ENCODE peak calls at places on chromosome 19, in nine cellular contexts. O is psoas muscle; Q is NCI-H1694 treated with DMSO at 0.1 percent for 48 hours; B is AG04450; N is stimulated activated CD4-positive, alpha-beta T cell treated with anti-CD3 and anti-CD28 coated beads, Interleukin-4, amount 100 ng/mL, for 4 hours; Z is endodermal cell; I is T-helper 17 cell; P is astrocyte of the spinal cord; V is activated gamma-delta T cell treated with anti-CD3 and anti-CD28 coated beads, Interleukin-2, amount 50 U/mL, for 16 hours. A is an unnamed sample.
A peak's percentile ranks its signal among the peaks of the same experiment; 100 is the strongest.

GRCh38 chr19:29843180-29844051 is 31.6 kb downstream of the CCNE1 start:
- DNase-seq in N (no peak), O (peak; percentile 27), I (no peak), Z (peak; percentile 71), B (no peak), P (no peak), Q (no peak), V (no peak), A (peak; percentile 84)

GRCh38 chr19:13181747-13182388 is 31.7 kb downstream of the IER2 start:
- DNase-seq in B (no peak), I (no peak), P (peak; percentile 64), Q (peak; percentile 32), N (peak; percentile 40), O (peak; percentile 54), Z (no peak), V (peak; percentile 51), A (no peak)

GRCh38 chr19:639251-640155 is at the start of gene FGF22:
- DNase-seq in B (peak; percentile 30), Z (peak; percentile 98), I (peak; percentile 99), N (peak; percentile 95), P (peak; percentile 86), O (peak; percentile 96), V (peak; percentile 94), Q (peak; percentile 49), A (peak; percentile 99)

GRCh38 chr19:30711296-30711695 is 339.1 kb downstream of the ZNF536 start:
- DNase-seq in P (no peak), B (no peak), Q (no peak), I (no peak), V (no peak), O (no peak), Z (no peak), N (no peak), A (no peak)

GRCh38 chr19:18254546-18255500 is 19.4 kb downstream of the IQCN start:
- DNase-seq in N (no peak), O (no peak), Q (no peak), I (no peak), P (no peak), B (no peak), V (no peak), Z (peak; percentile 68), A (peak; percentile 40)

GRCh38 chr19:44401108-44401786 is at the start of gene ZNF285:
- DNase-seq in O (peak; percentile 95), P (peak; percentile 96), Z (peak; percentile 98), B (peak; percentile 94), V (peak; percentile 63), I (peak; percentile 24), N (peak; percentile 73), Q (no peak), A (peak; percentile 77)

GRCh38 chr19:12757544-12758274 is 6.1 kb downstream of the BEST2 start:
- DNase-seq in P (peak; percentile 72), B (no peak), O (peak; percentile 79), V (peak; percentile 40), I (peak; percentile 61), N (peak; percentile 44), Q (peak; percentile 40), Z (peak; percentile 96), A (peak; percentile 95)

GRCh38 chr19:33377586-33378475 is 4.3 kb downstream of the CEBPG start:
- DNase-seq in N (no peak), I (no peak), Q (no peak), Z (peak; percentile 35), B (no peak), V (no peak), P (no peak), O (no peak), A (no peak)

GRCh38 chr19:45498411-45499195 is at the start of gene PPM1N:
- DNase-seq in N (peak; percentile 66), O (no peak), Q (no peak), Z (peak; percentile 83), I (peak; percentile 50), B (no peak), V (peak; percentile 49), P (no peak), A (peak; percentile 92)

GRCh38 chr19:11652056-11652455 is 54.8 kb downstream of the ZNF627 start:
- DNase-seq in P (no peak), I (no peak), V (no peak), O (no peak), Z (no peak), B (no peak), Q (no peak), N (no peak), A (no peak)

GRCh38 chr19:11420429-11420893 is 1.3 kb upstream of the RGL3 start:
- DNase-seq in I (no peak), B (no peak), P (no peak), N (no peak), V (no peak), Q (no peak), O (peak; percentile 72), Z (peak; percentile 66), A (peak; percentile 48)

GRCh38 chr19:46412983-46413261 is 442 bp downstream of the CCDC8 start:
- DNase-seq in Q (no peak), B (no peak), Z (no peak), V (no peak), O (no peak), I (no peak), P (no peak), N (no peak), A (no peak)

GRCh38 chr19:29708553-29709439 is 6.3 kb downstream of the C19orf12 start:
- DNase-seq in I (no peak), P (no peak), N (no peak), Q (no peak), O (peak; percentile 45), B (no peak), V (no peak), Z (no peak), A (no peak)

GRCh38 chr19:46017874-46018675 is 4.8 kb downstream of the PGLYRP1 start:
- DNase-seq in B (no peak), I (no peak), Z (no peak), O (no peak), Q (no peak), N (no peak), P (no peak), V (no peak), A (no peak)

GRCh38 chr19:35716735-35716984 is 1.1 kb upstream of the KMT2B start:
- DNase-seq in P (no peak), N (no peak), I (no peak), O (no peak), B (no peak), V (no peak), Z (no peak), Q (no peak), A (no peak)

GRCh38 chr19:11208526-11209471 is 11.5 kb upstream of the KANK2 start:
- DNase-seq in P (no peak), N (no peak), Z (no peak), O (no peak), V (no peak), B (no peak), Q (no peak), I (no peak), A (no peak)

GRCh38 chr19:4567584-4568071 is 8.1 kb upstream of the SEMA6B start:
- DNase-seq in Z (peak; percentile 98), N (peak; percentile 42), P (peak; percentile 31), B (no peak), Q (no peak), I (peak; percentile 36), O (peak; percentile 71), V (peak; percentile 32), A (peak; percentile 76)

GRCh38 chr19:39406656-39407393 is at the start of gene ZFP36:
- DNase-seq in I (peak; percentile 83), O (peak; percentile 59), Q (peak; percentile 48), V (peak; percentile 81), Z (peak; percentile 95), P (peak; percentile 82), B (peak; percentile 60), N (peak; percentile 82), A (peak; percentile 98)

GRCh38 chr19:3849092-3849491 is 19.7 kb downstream of the ZFR2 start:
- DNase-seq in B (no peak), I (no peak), P (no peak), Z (peak; percentile 88), Q (peak; percentile 32), V (peak; percentile 48), N (peak; percentile 49), O (no peak), A (no peak)

GRCh38 chr19:1857648-1858326 is 5.6 kb downstream of the KLF16 start:
- DNase-seq in O (no peak), Z (no peak), V (no peak), P (no peak), I (no peak), N (no peak), Q (no peak), B (no peak), A (no peak)

GRCh38 chr19:38701455-38702063 is 42.7 kb downstream of the CAPN12 start:
- DNase-seq in O (no peak), N (no peak), Q (no peak), Z (no peak), P (no peak), V (no peak), B (no peak), I (no peak), A (no peak)

GRCh38 chr19:43611788-43612187 is at the start of gene SRRM5:
- DNase-seq in B (no peak), Z (no peak), I (no peak), O (no peak), N (no peak), Q (no peak), P (no peak), V (no peak), A (no peak)

A was measured in upper lobe of left lung.